ENCODE peak calls at places on chromosomes 11 and 22, in five cellular contexts. N is GM12878, H is A549, S is WTC11, F is K562. I is an unnamed sample.

GRCh38 chr11:64120951-64121569 is 44.9 kb downstream of the MACROD1 start:
- DNase-seq in N (no peak), H (no peak), S (no peak), F (no peak), I (no peak)

GRCh38 chr11:110529043-110529442 is 99.3 kb downstream of the FDX1 start:
- DNase-seq in N (no peak), H (no peak), S (peak; percentile 42), F (peak; percentile 45), I (peak; percentile 5)

GRCh38 chr11:71293961-71294782 is 41.8 kb upstream of the SHANK2 start:
- DNase-seq in N (no peak), H (no peak), S (no peak), F (no peak), I (no peak)

GRCh38 chr11:607971-608659 is 7.6 kb downstream of the IRF7 start:
- DNase-seq in N (no peak), H (no peak), S (no peak), F (no peak), I (no peak)

GRCh38 chr11:34052608-34053160 is 1.2 kb downstream of the CAPRIN1 start:
- DNase-seq in N (no peak), H (no peak), S (no peak), F (peak; percentile 47), I (no peak)

GRCh38 chr11:70581991-70582885 is 183.9 kb downstream of the CTTN start:
- DNase-seq in N (no peak), H (no peak), S (no peak), F (no peak), I (no peak)

GRCh38 chr11:28632338-28632737 is 524.1 kb downstream of the METTL15 start:
- DNase-seq in N (no peak), H (peak; percentile 32), S (no peak), F (no peak), I (no peak)

GRCh38 chr11:84720706-84721402 is 906.3 kb downstream of the DLG2 start:
- DNase-seq in N (no peak), H (no peak), S (peak; percentile 38), F (no peak), I (no peak)

GRCh38 chr11:82864268-82864667 is 36.0 kb downstream of the PRCP start:
- DNase-seq in N (no peak), H (peak; percentile 66), S (peak; percentile 55), F (peak; percentile 50), I (peak; percentile 57)

GRCh38 chr11:74932169-74932568 is 16.7 kb downstream of the XRRA1 start:
- DNase-seq in N (no peak), H (no peak), S (no peak), F (no peak), I (no peak)

GRCh38 chr11:68036717-68037239 is 2.0 kb upstream of the TCIRG1 start:
- DNase-seq in N (no peak), H (no peak), S (no peak), F (no peak), I (no peak)

GRCh38 chr11:85595285-85595884 is 31.8 kb downstream of the DLG2 start:
- DNase-seq in N (peak; percentile 3), H (peak; percentile 41), S (no peak), F (peak; percentile 62), I (peak; percentile 38)

GRCh38 chr11:1561266-1561665 is 10.8 kb downstream of the DUSP8 start:
- DNase-seq in N (no peak), H (no peak), S (no peak), F (no peak), I (no peak)

DNA sequence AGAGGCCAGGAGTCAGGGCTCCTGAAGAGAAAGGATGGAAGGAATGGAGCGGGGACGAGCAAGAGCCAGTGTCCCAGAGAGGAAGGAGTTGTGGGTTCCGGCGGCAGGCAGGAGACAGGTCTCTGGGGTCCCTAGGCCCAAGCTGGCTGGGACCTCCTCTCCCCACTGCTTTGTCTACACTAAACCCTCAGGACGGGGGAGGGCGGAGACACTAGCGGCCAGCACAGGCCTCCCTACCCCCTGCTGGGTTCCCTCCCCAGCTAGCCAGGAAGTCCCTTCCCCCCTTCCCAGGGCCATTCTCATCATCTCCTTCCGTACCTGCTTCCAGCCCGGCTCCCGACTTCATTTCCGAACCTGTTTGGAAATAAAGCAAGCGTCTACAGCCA is 79.5 kb downstream of the ST3GAL4 start:
- DNase-seq in N (no peak), H (no peak), S (peak; percentile 36), F (peak; percentile 41), I (no peak)
- TF ChIP-seq ESRRA in N (no peak), H (no peak), S (no peak), F (no peak), I (no peak)

GRCh38 chr22:23401111-23401909 is 178.8 kb downstream of the IGLL1 start:
- DNase-seq in N (no peak), H (no peak), S (peak; percentile 8), F (peak; percentile 12), I (no peak)
- TF ChIP-seq ESRRA in N (no peak), H (no peak), S (no peak), F (no peak), I (no peak)

GRCh38 chr22:27317156-27317555 is 484.4 kb downstream of the MN1 start:
- DNase-seq in N (no peak), H (no peak), S (no peak), F (peak; percentile 3), I (no peak)

GRCh38 chr22:27317961-27318360 is 483.6 kb downstream of the MN1 start:
- DNase-seq in N (no peak), H (no peak), S (no peak), F (no peak), I (no peak)

GRCh38 chr22:27315833-27316232 is 485.7 kb downstream of the MN1 start:
- DNase-seq in N (no peak), H (no peak), S (no peak), F (no peak), I (no peak)

GRCh38 chr22:27314276-27314807 is 487.2 kb downstream of the MN1 start:
- DNase-seq in N (no peak), H (no peak), S (no peak), F (peak; percentile 75), I (no peak)

DNA sequence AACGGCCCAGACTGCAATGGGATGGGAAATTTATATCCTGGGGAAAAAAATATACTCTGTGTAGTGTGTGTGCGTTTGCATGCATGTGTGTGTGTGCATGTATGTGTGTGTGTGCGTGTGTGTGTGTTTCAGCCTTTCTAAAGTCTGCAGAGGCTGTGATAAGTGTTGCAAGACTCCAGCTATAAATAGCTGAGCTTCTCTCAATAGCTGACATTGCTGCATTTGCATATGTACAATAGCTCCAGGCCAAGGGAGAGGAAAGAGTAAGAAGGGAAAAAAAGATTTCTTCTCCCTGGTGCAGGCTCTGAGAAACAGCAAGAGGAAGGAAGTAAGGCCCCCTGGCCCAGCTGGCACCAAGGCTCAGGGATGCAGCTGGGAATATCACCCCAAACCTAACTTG is 483.0 kb downstream of the MN1 start:
- DNase-seq in N (no peak), H (no peak), S (no peak), F (peak; percentile 3), I (no peak)
- TF ChIP-seq ESRRA in N (no peak), H (no peak), S (no peak), F (no peak), I (no peak)

GRCh38 chr22:30045001-30045887 is 35.0 kb upstream of the HORMAD2 start:
- DNase-seq in N (no peak), H (no peak), S (no peak), F (no peak), I (no peak)
- TF ChIP-seq ESRRA in N (no peak), H (no peak), S (no peak), F (no peak), I (no peak)

DNA sequence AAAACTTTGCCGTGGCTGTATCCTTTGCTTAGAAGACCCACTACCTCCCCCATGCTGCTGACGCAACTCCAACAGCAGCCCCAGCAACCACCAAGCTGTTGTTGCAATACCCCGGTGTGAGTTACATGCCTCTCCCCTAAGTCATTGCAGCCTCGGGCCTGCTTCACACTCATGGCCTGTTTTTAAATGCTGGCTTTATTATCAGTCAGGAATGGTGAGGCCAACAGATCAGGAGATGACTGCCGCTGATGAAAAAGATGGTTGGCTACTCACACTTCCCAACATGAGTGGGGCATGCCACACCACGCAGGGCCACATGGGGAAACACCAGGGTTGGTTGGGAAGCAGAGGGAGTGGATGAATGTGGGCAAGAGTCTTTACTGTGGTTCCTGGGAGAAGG is 171.5 kb upstream of the SYT13 start:
- DNase-seq in N (no peak), H (no peak), S (no peak), F (no peak), I (no peak)
- TF ChIP-seq ESRRA in N (no peak), H (no peak), S (no peak), F (peak; percentile 15), I (no peak)

DNA sequence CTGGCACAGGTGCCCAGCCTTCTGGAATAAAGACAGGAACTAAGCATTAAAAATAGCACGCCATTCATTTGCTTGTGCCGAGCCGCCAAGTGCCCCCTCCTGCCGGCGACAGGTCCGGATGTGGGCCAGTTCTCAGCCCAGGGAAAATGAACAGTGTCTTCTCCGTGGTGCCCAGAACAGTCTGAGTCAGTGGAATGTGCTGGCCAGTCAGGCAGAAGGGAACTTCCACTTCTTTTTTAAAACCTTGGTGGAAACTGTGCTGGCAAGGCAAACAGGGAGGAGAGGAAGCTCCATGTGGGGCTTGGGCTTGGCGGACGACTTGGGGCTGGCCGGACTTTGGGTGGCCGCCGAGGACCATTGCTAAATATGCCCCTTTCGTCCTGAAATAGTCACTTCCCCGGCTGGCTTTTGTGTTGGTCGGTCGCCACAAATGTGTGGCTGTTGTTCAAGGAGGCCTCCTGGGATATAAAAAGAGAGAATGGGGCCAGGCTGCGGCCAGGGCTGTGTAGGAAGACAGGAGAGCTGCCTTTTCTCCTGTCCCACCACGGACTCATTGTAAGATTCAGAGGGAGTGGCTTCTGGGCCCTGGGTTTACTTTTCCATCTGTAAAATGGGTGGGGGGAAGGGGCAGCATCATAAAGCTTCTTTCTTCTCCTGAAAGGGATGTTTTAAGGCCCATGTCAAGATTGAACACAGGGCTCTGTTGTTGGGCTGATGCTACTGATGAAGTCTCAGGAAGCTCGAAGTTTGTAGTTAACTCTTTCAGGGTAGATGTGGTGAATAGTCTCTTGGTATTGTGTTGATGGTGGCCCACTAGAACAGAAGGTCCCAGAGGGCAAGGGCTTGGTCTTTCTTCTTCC is 101.0 kb downstream of the PTPRJ start:
- DNase-seq in N (no peak), H (no peak), S (no peak), F (no peak), I (no peak)
- TF ChIP-seq ESRRA in N (no peak), H (no peak), S (no peak), F (no peak), I (no peak)

DNA sequence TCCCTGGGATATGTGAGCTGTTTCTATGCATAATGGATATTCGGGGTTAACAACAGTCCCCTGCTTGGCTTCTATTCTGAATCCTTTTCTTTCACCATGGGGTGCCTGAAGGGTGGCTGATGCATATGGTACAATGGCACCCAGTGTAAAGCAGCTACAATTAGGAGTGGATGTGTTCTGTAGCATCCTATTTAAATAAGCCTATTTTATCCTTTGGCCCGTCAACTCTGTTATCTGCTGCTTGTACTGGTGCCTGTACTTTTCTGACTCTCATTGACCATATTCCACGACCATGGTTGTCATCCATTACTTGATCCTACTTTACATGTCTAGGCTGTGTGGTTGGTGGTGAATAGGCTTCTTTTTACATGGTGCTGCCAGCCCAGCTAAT is 1.3 kb downstream of the TUG1 start:
- DNase-seq in N (no peak), H (no peak), S (no peak), F (no peak), I (no peak)
- TF ChIP-seq ESRRA in N (no peak), H (no peak), S (no peak), F (no peak), I (no peak)

GRCh38 chr11:125743681-125744080 is 2.4 kb upstream of the PATE1 start:
- DNase-seq in N (no peak), H (no peak), S (no peak), F (no peak), I (no peak)
- TF ChIP-seq ESRRA in N (no peak), H (no peak), S (no peak), F (no peak), I (no peak)

I was measured in HepG2.